ENCODE peak calls at places on chromosomes 6 and 20, in five cellular contexts. A, E, V, P and H are unnamed samples. For H3K4me1, the result is how much of the 10 kb centered on the place peaks cover.

GRCh38 chr6:28010526-28010925 is 53.5 kb downstream of the OR2B6 start:
- DNase-seq in P (no peak), E (no peak), A (no peak), V (no peak), H (no peak)

GRCh38 chr20:56373942-56374341 is 15.2 kb downstream of the FAM210B start:
- DNase-seq in V (peak), E (no peak), A (no peak), P (no peak), H (no peak)

GRCh38 chr6:33621396-33622388 is 570 bp downstream of the ITPR3 start:
- DNase-seq in E (peak), P (no peak), V (peak), A (peak), H (no peak)

GRCh38 chr6:38346291-38347079 is 293.2 kb downstream of the BTBD9 start:
- DNase-seq in E (no peak), A (no peak), V (peak), P (no peak), H (no peak)

GRCh38 chr20:25007491-25008305 is 15.1 kb upstream of the APMAP start:
- DNase-seq in V (no peak), P (peak), E (peak), A (no peak), H (no peak)

GRCh38 chr6:88952065-88952704 is 11.2 kb downstream of the RNGTT start:
- DNase-seq in A (no peak), V (peak), E (no peak), P (no peak), H (no peak)

GRCh38 chr6:10687582-10687981 is 6.8 kb downstream of the C6orf52 start:
- DNase-seq in P (no peak), E (no peak), A (no peak), V (no peak), H (no peak)

GRCh38 chr6:34555328-34555727 is 801 bp downstream of the SPDEF start:
- DNase-seq in V (no peak), E (peak), P (no peak), A (no peak), H (no peak)

GRCh38 chr6:48567016-48567415 is 456.0 kb upstream of the PTCHD4 start:
- DNase-seq in P (no peak), V (no peak), A (no peak), E (no peak), H (no peak)

GRCh38 chr6:90676516-90676915 is 89.6 kb upstream of the MAP3K7 start:
- DNase-seq in P (no peak), E (no peak), A (no peak), V (no peak), H (no peak)

GRCh38 chr20:967796-968742 is 34.0 kb downstream of the RSPO4 start:
- DNase-seq in V (peak), P (no peak), A (no peak), E (no peak), H (no peak)

GRCh38 chr6:155493694-155494143 is 38.1 kb upstream of the NOX3 start:
- DNase-seq in E (no peak), P (no peak), A (peak), V (peak), H (peak)

GRCh38 chr6:90123796-90124195 is 172.8 kb downstream of the BACH2 start:
- DNase-seq in A (no peak), E (no peak), V (peak), P (no peak), H (no peak)

GRCh38 chr20:18587665-18588553 is at the start of gene DTD1:
- DNase-seq in E (peak), A (peak), V (peak), P (peak), H (peak)

GRCh38 chr20:8049321-8049720 is 29.8 kb upstream of the TMX4 start:
- DNase-seq in A (no peak), E (no peak), V (peak), P (no peak), H (no peak)

GRCh38 chr6:145096846-145097245 is 638.5 kb downstream of the EPM2A start:
- DNase-seq in V (no peak), E (no peak), A (no peak), P (no peak), H (no peak)

GRCh38 chr6:33988121-33989015 is 157.5 kb downstream of the GRM4 start:
- DNase-seq in V (no peak), P (peak), A (peak), E (peak), H (peak)

GRCh38 chr6:139996253-139996834 is 621.9 kb upstream of the CITED2 start:
- DNase-seq in A (no peak), P (no peak), V (peak), E (no peak), H (no peak)

GRCh38 chr20:53737404-53738038 is 143.9 kb upstream of the ZNF217 start:
- DNase-seq in V (peak), P (no peak), A (no peak), E (no peak), H (no peak)

GRCh38 chr20:36097331-36097730 is 57.2 kb upstream of the EPB41L1 start:
- DNase-seq in A (no peak), V (peak), E (no peak), P (no peak), H (no peak)

GRCh38 chr20:34581341-34582189 is 23.0 kb downstream of the MAP1LC3A start:
- DNase-seq in E (no peak), V (peak), P (no peak), A (no peak), H (no peak)

GRCh38 chr6:108689279-108690161 is 128.8 kb downstream of the FOXO3 start:
- DNase-seq in A (peak), P (peak), E (peak), V (peak), H (no peak)

GRCh38 chr6:113018351-113019151 is 671.4 kb downstream of the RFPL4B start:
- DNase-seq in A (no peak), V (peak), P (no peak), E (peak), H (no peak)

GRCh38 chr6:138307816-138308727 is 69.6 kb upstream of the SMIM28 start:
- DNase-seq in P (no peak), A (peak), V (peak), E (no peak), H (no peak)

GRCh38 chr6:110999634-111000270 is 17.9 kb downstream of the RPF2 start:
- DNase-seq in A (no peak), P (no peak), V (peak), E (no peak), H (no peak)

GRCh38 chr6:11298651-11299420 is 66.4 kb upstream of the NEDD9 start:
- DNase-seq in E (no peak), V (no peak), P (no peak), A (peak), H (no peak)

GRCh38 chr6:50543666-50544065 is 169.7 kb upstream of the TFAP2D start:
- DNase-seq in A (no peak), E (no peak), V (no peak), P (no peak), H (no peak)

GRCh38 chr6:81767163-81768000 is 14.9 kb upstream of the TENT5A start:
- DNase-seq in P (no peak), A (no peak), V (peak), E (no peak), H (no peak)

GRCh38 chr20:18743665-18744440 is 69.7 kb upstream of the SCP2D1 start:
- DNase-seq in P (no peak), A (no peak), V (no peak), E (no peak), H (no peak)

GRCh38 chr6:8268156-8268555 is 165.8 kb upstream of the EEF1E1 start:
- DNase-seq in E (no peak), A (no peak), V (no peak), P (no peak), H (no peak)

GRCh38 chr6:31898200-31899011 is 908 bp upstream of the EHMT2 start:
- DNase-seq in P (no peak), A (no peak), E (no peak), V (peak), H (no peak)

GRCh38 chr6:27757307-27757706 is 154.9 kb downstream of the OR2B2 start:
- DNase-seq in P (no peak), E (peak), A (peak), V (peak), H (no peak)

GRCh38 chr6:98416027-98416426 is 418.3 kb upstream of the POU3F2 start:
- DNase-seq in P (no peak), V (no peak), E (no peak), A (no peak), H (no peak)

GRCh38 chr6:41455818-41456217 is 90.4 kb upstream of the FOXP4 start:
- DNase-seq in P (no peak), V (no peak), E (no peak), A (no peak), H (no peak)

GRCh38 chr6:167888098-167888497 is 61.4 kb downstream of the AFDN start:
- DNase-seq in E (no peak), P (no peak), V (no peak), A (no peak), H (no peak)

GRCh38 chr6:166627875-166628849 is 1.1 kb upstream of the RPS6KA2 start:
- DNase-seq in E (peak), V (peak), P (peak), A (peak), H (peak)

DNA sequence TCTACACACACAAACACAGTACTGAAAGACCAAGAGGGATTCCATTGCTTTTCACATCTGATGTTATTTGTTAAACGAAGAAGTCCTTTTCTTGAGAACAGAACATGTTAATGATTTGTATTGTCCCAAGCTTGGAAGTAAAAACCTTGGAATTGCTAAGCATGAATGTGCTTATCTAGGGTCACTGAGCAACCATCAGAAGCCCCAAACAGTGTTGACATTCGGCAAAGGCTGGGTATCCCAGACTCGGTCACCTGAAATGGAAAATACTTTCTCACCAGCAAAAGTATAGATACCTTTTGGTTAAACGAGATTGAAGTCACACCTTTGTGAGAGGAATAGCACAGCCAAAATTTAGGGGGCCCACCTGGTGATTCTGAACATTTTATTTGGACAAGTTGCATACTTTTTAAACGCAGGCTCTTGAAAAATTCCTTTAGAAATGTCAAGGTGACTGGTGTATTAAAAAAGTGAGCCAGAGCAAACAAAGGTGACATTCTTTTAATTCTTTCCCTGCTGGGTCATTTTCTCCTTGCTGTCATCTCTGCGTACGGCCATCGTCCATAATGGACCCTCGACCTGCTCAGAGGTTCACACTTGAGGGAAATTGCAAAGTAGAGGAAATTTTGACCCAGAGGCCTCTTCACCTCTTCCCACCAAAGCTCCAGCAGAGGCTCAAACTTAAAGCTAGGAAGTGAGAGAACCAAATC is 95.8 kb upstream of the FOXA2 start:
- DNase-seq in A (no peak), E (no peak), V (no peak), P (no peak), H (no peak)
- H3K4me1 ChIP-seq in A (under half), E (under half), V (under half), P (under half), H (under half)

GRCh38 chr6:85130743-85131142 is 319.1 kb upstream of the NT5E start:
- DNase-seq in V (no peak), A (no peak), E (no peak), P (no peak), H (no peak)

GRCh38 chr6:85127179-85127498 is 322.7 kb upstream of the NT5E start:
- DNase-seq in V (no peak), E (no peak), P (no peak), A (no peak), H (no peak)

GRCh38 chr6:85126448-85127178 is 323.3 kb upstream of the NT5E start:
- DNase-seq in E (peak), V (peak), A (no peak), P (no peak), H (peak)

GRCh38 chr6:85129881-85130280 is 320.0 kb upstream of the NT5E start:
- DNase-seq in A (no peak), V (peak), P (no peak), E (no peak), H (no peak)

DNA sequence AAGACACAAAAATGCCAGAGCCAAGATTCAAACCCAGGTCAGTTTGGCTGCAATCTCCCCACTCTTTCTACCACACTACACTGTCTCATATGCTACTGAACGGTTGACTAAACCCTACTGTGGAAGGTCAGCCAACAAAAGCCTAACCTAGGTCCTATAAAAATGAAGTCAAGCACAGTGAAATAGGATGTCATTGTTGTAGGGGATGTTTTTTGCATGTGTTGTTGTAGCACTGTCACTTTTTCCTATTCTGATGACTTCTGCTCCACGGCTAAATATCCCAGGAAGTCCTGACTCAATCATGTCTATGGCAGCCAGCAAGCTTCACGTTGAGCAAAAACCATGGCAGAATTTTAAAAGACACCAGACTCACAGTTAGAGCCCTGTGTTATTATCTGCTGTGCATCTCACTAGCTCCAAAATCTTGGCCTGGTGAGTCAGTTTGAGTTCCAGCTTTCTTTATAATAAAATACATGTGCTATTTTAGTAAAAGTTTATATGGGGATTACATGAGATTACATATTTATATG is 322.1 kb upstream of the NT5E start:
- DNase-seq in E (no peak), A (no peak), V (peak), P (no peak), H (no peak)
- H3K27ac ChIP-seq in E (no peak), A (no peak), V (peak), P (no peak), H (no peak)

GRCh38 chr20:23415958-23416583 is 5.2 kb downstream of the NAPB start:
- DNase-seq in V (peak), A (no peak), E (no peak), P (no peak), H (no peak)

GRCh38 chr20:23413862-23414422 is 7.3 kb downstream of the NAPB start:
- DNase-seq in V (no peak), P (no peak), E (no peak), A (no peak), H (no peak)

GRCh38 chr20:23415555-23415954 is 5.7 kb downstream of the NAPB start:
- DNase-seq in A (no peak), P (no peak), E (no peak), V (no peak), H (no peak)

GRCh38 chr20:23412026-23412425 is 9.3 kb downstream of the NAPB start:
- DNase-seq in E (no peak), V (peak), P (no peak), A (no peak), H (no peak)

DNA sequence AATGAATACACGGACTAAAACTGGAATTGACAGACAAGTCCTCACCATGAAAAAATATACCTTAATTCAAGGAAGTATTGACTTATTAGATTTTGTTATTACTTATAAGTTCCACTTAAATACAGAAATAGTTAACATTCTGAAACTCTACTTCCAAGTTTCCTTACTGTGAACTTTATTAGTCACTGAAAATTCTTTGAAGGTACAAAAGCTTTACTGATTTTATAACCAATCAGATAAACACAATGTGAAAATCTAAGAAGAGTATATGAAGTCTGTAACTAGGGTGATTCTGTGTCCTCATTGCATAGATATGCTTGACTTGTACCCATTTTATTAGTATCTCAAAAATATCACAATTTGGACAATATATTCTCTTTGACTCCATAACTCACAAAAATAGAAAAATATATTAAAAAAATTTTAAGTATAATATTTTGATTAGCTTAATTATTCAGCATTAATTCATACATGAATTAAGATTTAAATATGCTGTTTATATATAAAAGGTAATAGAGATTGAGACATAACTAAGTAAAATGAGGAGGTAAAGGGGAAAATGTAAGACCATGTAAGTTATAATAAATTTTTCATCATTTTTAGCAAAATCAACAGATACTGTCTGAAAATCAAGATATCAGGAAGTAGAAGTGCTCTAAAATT is 6.6 kb downstream of the NAPB start:
- DNase-seq in V (no peak), A (no peak), E (no peak), P (no peak), H (no peak)
- H3K4me1 ChIP-seq in V (under half), A (half or more), E (under half), P (under half), H (under half)

GRCh38 chr20:2301164-2301622 is 5.4 kb downstream of the TGM3 start:
- DNase-seq in P (no peak), E (no peak), V (peak), A (no peak), H (no peak)
- H3K27ac ChIP-seq in P (no peak), E (no peak), V (no peak), A (no peak), H (no peak)